ENCODE peak calls at places on chromosomes 11 and 22, in four cellular contexts. E is HL-60, I is GM12891, C is K562. G is an unnamed sample.

GRCh38 chr11:30619767-30620166 is 33.6 kb upstream of the MPPED2 start:
- DNase-seq in E (no peak), I (no peak), C (no peak), G (no peak)

GRCh38 chr11:87473174-87473573 is 435.4 kb downstream of the TMEM135 start:
- DNase-seq in E (no peak), I (no peak), C (no peak), G (no peak)

GRCh38 chr11:34359548-34359891 is 1.7 kb upstream of the ABTB2 start:
- DNase-seq in E (peak), I (no peak), C (peak), G (no peak)

GRCh38 chr11:1300569-1301187 is 8.8 kb downstream of the TOLLIP start:
- DNase-seq in E (no peak), I (no peak), C (no peak), G (no peak)

GRCh38 chr22:37112084-37112728 is 2.7 kb upstream of the TMPRSS6 start:
- DNase-seq in E (no peak), I (no peak), C (no peak), G (no peak)

GRCh38 chr22:38657248-38657909 is 941 bp downstream of the CBY1 start:
- DNase-seq in E (no peak), I (no peak), C (no peak), G (no peak)

GRCh38 chr11:86041975-86042378 is 26.9 kb downstream of the PICALM start:
- DNase-seq in E (peak), I (peak), C (peak), G (peak)

GRCh38 chr11:61543606-61544306 is 35.2 kb downstream of the LRRC10B start:
- DNase-seq in E (no peak), I (no peak), C (no peak), G (no peak)

GRCh38 chr11:133955091-133955846 is 1.5 kb downstream of the IGSF9B start:
- DNase-seq in E (no peak), I (no peak), C (no peak), G (no peak)

GRCh38 chr22:32531955-32532818 is 57.6 kb downstream of the FBXO7 start:
- DNase-seq in E (no peak), I (no peak), C (peak), G (no peak)

GRCh38 chr22:29722151-29722550 is 2.3 kb downstream of the CABP7 start:
- DNase-seq in E (no peak), I (no peak), C (no peak), G (no peak)

GRCh38 chr11:24754406-24754805 is 257.6 kb downstream of the LUZP2 start:
- DNase-seq in E (no peak), I (no peak), C (no peak), G (no peak)

GRCh38 chr11:15232496-15232895 is 117.8 kb downstream of the INSC start:
- DNase-seq in E (no peak), I (no peak), C (no peak), G (no peak)

GRCh38 chr11:74992852-74993251 is 4.1 kb downstream of the NEU3 start:
- DNase-seq in E (no peak), I (peak), C (no peak), G (peak)

GRCh38 chr22:20464096-20464614 is 26.5 kb upstream of the SCARF2 start:
- DNase-seq in E (no peak), I (peak), C (no peak), G (no peak)

GRCh38 chr11:107999759-108000455 is 8.8 kb upstream of the CUL5 start:
- DNase-seq in E (no peak), I (peak), C (peak), G (peak)

GRCh38 chr11:74546752-74547151 is 45.6 kb upstream of the POLD3 start:
- DNase-seq in E (no peak), I (no peak), C (no peak), G (no peak)

GRCh38 chr22:35367331-35367886 is 13.5 kb upstream of the HMOX1 start:
- DNase-seq in E (no peak), I (no peak), C (no peak), G (peak)

GRCh38 chr11:44988981-44989635 is 38.4 kb upstream of the TP53I11 start:
- DNase-seq in E (no peak), I (no peak), C (no peak), G (no peak)

GRCh38 chr11:49302360-49302759 is 94.0 kb upstream of the FOLH1 start:
- DNase-seq in E (no peak), I (no peak), C (no peak), G (no peak)

GRCh38 chr11:8096575-8096974 is 15.6 kb downstream of the TUB start:
- DNase-seq in E (no peak), I (no peak), C (no peak), G (no peak)

GRCh38 chr11:109970516-109971183 is 122.5 kb upstream of the ZC3H12C start:
- DNase-seq in E (no peak), I (no peak), C (no peak), G (peak)
- TF ChIP-seq SPI1 in E (no peak), I (no peak), C (no peak), G (no peak)

GRCh38 chr11:58606930-58607714 is 15.3 kb upstream of the CNTF start:
- DNase-seq in E (no peak), I (no peak), C (no peak), G (no peak)
- TF ChIP-seq SPI1 in E (no peak), I (no peak), C (no peak), G (no peak)

DNA sequence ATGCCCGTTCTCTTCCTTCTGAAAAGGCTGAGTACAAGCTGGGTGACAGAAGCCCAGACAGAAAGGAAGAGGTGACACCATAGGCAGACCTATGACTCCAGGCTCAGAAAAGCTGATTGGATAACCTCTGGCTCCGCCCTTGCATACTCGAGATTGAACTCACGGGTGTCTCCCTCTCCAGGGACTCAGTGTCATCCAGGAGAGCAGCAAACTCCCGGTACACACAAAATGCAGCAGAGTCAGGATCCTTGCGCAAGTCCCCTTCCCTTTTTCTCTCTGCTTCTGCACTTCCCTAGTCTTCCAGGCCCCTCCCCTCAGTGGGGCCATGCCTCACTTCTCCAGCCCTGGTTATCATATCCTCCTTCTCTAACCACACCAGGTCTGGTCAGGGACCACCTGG is 9.8 kb downstream of the SCN4B start:
- DNase-seq in E (peak), I (no peak), C (no peak), G (no peak)
- TF ChIP-seq SPI1 in E (peak), I (no peak), C (peak), G (peak)

DNA sequence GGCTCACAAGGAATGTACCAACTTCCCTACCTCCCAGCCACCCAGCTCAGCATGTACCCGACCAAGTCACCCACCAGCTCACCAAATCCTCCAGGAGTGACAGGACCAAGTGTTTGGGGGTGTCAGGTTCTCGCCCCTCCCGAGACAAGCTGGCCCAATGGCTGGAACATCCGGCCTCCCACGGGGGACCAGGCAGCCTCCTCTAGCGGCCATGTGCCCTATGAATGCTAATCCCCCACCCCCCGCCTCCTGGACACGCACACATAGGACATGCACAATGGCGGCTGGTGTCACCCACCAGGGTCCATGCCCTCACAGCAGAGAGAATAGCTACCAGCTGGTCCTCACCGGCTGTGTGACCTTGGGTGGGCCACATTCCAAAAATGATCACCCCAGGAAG is 151.0 kb downstream of the MN1 start:
- DNase-seq in E (no peak), I (no peak), C (peak), G (no peak)
- TF ChIP-seq SPI1 in E (no peak), I (no peak), C (no peak), G (no peak)

GRCh38 chr11:63020671-63021255 is 5.1 kb upstream of the SLC22A8 start:
- DNase-seq in E (no peak), I (no peak), C (peak), G (no peak)
- TF ChIP-seq SPI1 in E (no peak), I (no peak), C (no peak), G (no peak)

GRCh38 chr11:105611414-105611813 is 1.5 kb downstream of the GRIA4 start:
- DNase-seq in E (no peak), I (no peak), C (no peak), G (no peak)

GRCh38 chr11:105611837-105612480 is 2.1 kb downstream of the GRIA4 start:
- DNase-seq in E (no peak), I (no peak), C (no peak), G (no peak)

GRCh38 chr11:105609341-105609781 is 512 bp upstream of the GRIA4 start:
- DNase-seq in E (no peak), I (no peak), C (peak), G (no peak)

GRCh38 chr11:105610796-105611361 is 1.0 kb downstream of the GRIA4 start:
- DNase-seq in E (no peak), I (no peak), C (no peak), G (no peak)

GRCh38 chr11:105609832-105610781 is at the start of gene GRIA4:
- DNase-seq in E (no peak), I (no peak), C (no peak), G (no peak)
- TF ChIP-seq SPI1 in E (no peak), I (no peak), C (no peak), G (no peak)